ENCODE peak calls at places on chromosome 3, in ten cellular contexts. I is NCI-H82; X is midbrain; A is activated naive CD4-positive, alpha-beta T cell treated with anti-CD3 and anti-CD28 coated beads for 36 hours; B is H54; Y is KBM-7; K is IMR-90; N is MG63; E is stimulated activated CD8-positive, alpha-beta memory T cell treated with anti-CD3 and anti-CD28 coated beads, Interleukin-2, amount 100 ng/mL, for 1 hour; V is activated CD4-positive, alpha-beta T cell treated with anti-CD3 and anti-CD28 coated beads, Interleukin-2, amount 10 ng/mL, durations not matched to agents 7 days and 5 days. J is an unnamed sample.

GRCh38 chr3:148852271-148853000 is 12.7 kb upstream of the CPA3 start:
- DNase-seq in B (no peak), I (no peak), A (no peak), N (no peak), Y (no peak), V (no peak), K (no peak), E (no peak), X (no peak), J (no peak)

GRCh38 chr3:53229171-53229570 is 26.7 kb downstream of the TKT start:
- DNase-seq in A (no peak), B (no peak), Y (no peak), I (no peak), K (no peak), V (no peak), N (no peak), E (no peak), X (no peak), J (peak; percentile 53)

GRCh38 chr3:170804095-170804494 is 65.9 kb downstream of the RPL22L1 start:
- DNase-seq in A (no peak), V (no peak), X (no peak), I (no peak), N (no peak), E (no peak), Y (no peak), K (peak; percentile 28), B (no peak), J (no peak)

GRCh38 chr3:187889601-187890404 is 144.5 kb upstream of the BCL6 start:
- DNase-seq in E (no peak), N (no peak), I (no peak), K (no peak), Y (no peak), X (no peak), B (no peak), V (no peak), A (no peak), J (peak; percentile 6)

GRCh38 chr3:126226376-126226775 is 46.0 kb upstream of the ALDH1L1 start:
- DNase-seq in X (peak; percentile 9), N (no peak), Y (no peak), V (no peak), B (no peak), A (no peak), E (no peak), I (no peak), K (no peak), J (no peak)

GRCh38 chr3:149592758-149593240 is 65.0 kb downstream of the WWTR1 start:
- DNase-seq in A (no peak), E (no peak), N (peak; percentile 88), I (no peak), K (no peak), V (no peak), B (no peak), X (no peak), Y (no peak), J (no peak)

GRCh38 chr3:59247402-59247841 is 197.6 kb upstream of the CFAP20DC start:
- DNase-seq in K (peak; percentile 52), B (no peak), X (no peak), Y (no peak), A (no peak), I (no peak), E (no peak), N (no peak), V (no peak), J (no peak)

GRCh38 chr3:74000715-74001114 is 376.0 kb upstream of the PDZRN3 start:
- DNase-seq in N (no peak), I (no peak), K (no peak), B (no peak), Y (no peak), E (no peak), V (no peak), A (no peak), X (peak; percentile 8), J (no peak)

GRCh38 chr3:146542968-146543367 is 1.4 kb downstream of the PLSCR1 start:
- DNase-seq in A (no peak), K (no peak), X (no peak), V (no peak), N (no peak), E (no peak), Y (no peak), B (no peak), I (peak; percentile 18), J (no peak)

GRCh38 chr3:17157713-17158112 is 273.0 kb downstream of the PLCL2 start:
- DNase-seq in Y (no peak), E (no peak), K (peak; percentile 57), V (no peak), B (peak; percentile 71), I (no peak), X (no peak), N (no peak), A (no peak), J (no peak)

GRCh38 chr3:21795152-21795837 is 44.3 kb upstream of the ZNF385D start:
- DNase-seq in Y (no peak), N (no peak), I (peak; percentile 93), V (no peak), B (no peak), E (no peak), K (no peak), X (no peak), A (no peak), J (no peak)

GRCh38 chr3:74314696-74315095 is 299.8 kb downstream of the CNTN3 start:
- DNase-seq in K (peak; percentile 44), Y (no peak), X (no peak), I (no peak), B (no peak), A (no peak), E (no peak), N (peak; percentile 0), V (no peak), J (no peak)

GRCh38 chr3:42746455-42747450 is 26.3 kb downstream of the CCDC13 start:
- DNase-seq in K (peak; percentile 55), A (no peak), Y (no peak), B (no peak), N (peak; percentile 58), V (no peak), I (no peak), E (no peak), X (peak; percentile 71), J (no peak)

GRCh38 chr3:86967062-86967461 is 23.9 kb downstream of the VGLL3 start:
- DNase-seq in N (no peak), V (no peak), B (no peak), A (no peak), I (peak; percentile 7), X (no peak), E (no peak), K (no peak), Y (no peak), J (no peak)

GRCh38 chr3:141368062-141368924 is at the start of gene ZBTB38:
- DNase-seq in B (peak; percentile 72), X (peak; percentile 92), N (peak; percentile 93), E (no peak), V (no peak), Y (no peak), A (no peak), K (peak; percentile 97), I (no peak), J (peak; percentile 81)

GRCh38 chr3:5376761-5377160 is 189.3 kb downstream of the EDEM1 start:
- DNase-seq in N (no peak), E (no peak), I (no peak), B (no peak), K (no peak), V (no peak), X (no peak), Y (no peak), A (no peak), J (no peak)

GRCh38 chr3:38129058-38129457 is 7.9 kb downstream of the ACAA1 start:
- DNase-seq in I (no peak), B (no peak), N (no peak), X (no peak), K (no peak), V (no peak), E (no peak), Y (no peak), A (no peak), J (no peak)

GRCh38 chr3:13495351-13495813 is 15.3 kb downstream of the HDAC11 start:
- DNase-seq in E (no peak), X (no peak), B (no peak), V (no peak), K (no peak), Y (no peak), A (no peak), N (no peak), I (no peak), J (no peak)

GRCh38 chr3:197599089-197599765 is 43.5 kb upstream of the BDH1 start:
- DNase-seq in I (no peak), E (peak; percentile 45), X (no peak), K (peak; percentile 77), N (peak; percentile 64), B (peak; percentile 84), A (peak; percentile 89), Y (peak; percentile 88), V (peak; percentile 87), J (peak; percentile 92)

GRCh38 chr3:141370065-141370533 is 1.8 kb downstream of the ZBTB38 start:
- DNase-seq in V (peak; percentile 74), E (no peak), N (peak; percentile 47), Y (peak; percentile 88), B (no peak), K (peak; percentile 90), I (peak; percentile 96), X (peak; percentile 83), A (peak; percentile 70), J (peak; percentile 65)

GRCh38 chr3:38578081-38578475 is 71.4 kb downstream of the SCN5A start:
- DNase-seq in X (no peak), K (no peak), V (peak; percentile 2), I (no peak), N (no peak), B (no peak), E (no peak), A (no peak), Y (no peak), J (no peak)

GRCh38 chr3:129623447-129624118 is 17.1 kb upstream of the PLXND1 start:
- DNase-seq in V (no peak), X (no peak), E (no peak), N (no peak), I (no peak), K (no peak), A (no peak), Y (no peak), B (no peak), J (peak; percentile 75)

GRCh38 chr3:9779721-9780450 is 10.1 kb upstream of the CAMK1 start:
- DNase-seq in I (no peak), A (peak; percentile 47), V (peak; percentile 45), N (no peak), E (no peak), X (peak; percentile 42), Y (peak; percentile 99), B (no peak), K (no peak), J (no peak)

GRCh38 chr3:87088366-87088983 is 97.5 kb upstream of the VGLL3 start:
- DNase-seq in N (no peak), E (no peak), V (no peak), Y (no peak), X (peak; percentile 24), A (no peak), I (no peak), K (no peak), B (no peak), J (peak; percentile 5)

GRCh38 chr3:165835431-165835830 is 1.8 kb downstream of the BCHE start:
- DNase-seq in A (no peak), X (no peak), Y (no peak), I (peak; percentile 12), E (no peak), B (no peak), N (no peak), V (no peak), K (no peak), J (no peak)

GRCh38 chr3:13771496-13771895 is 108.4 kb downstream of the WNT7A start:
- DNase-seq in Y (no peak), E (no peak), I (no peak), K (no peak), A (no peak), V (no peak), B (no peak), N (no peak), X (no peak), J (no peak)

GRCh38 chr3:37123292-37123691 is 51.1 kb downstream of the LRRFIP2 start:
- DNase-seq in I (no peak), E (no peak), B (no peak), K (no peak), A (no peak), N (no peak), Y (no peak), X (no peak), V (no peak), J (no peak)

GRCh38 chr3:46912986-46913385 is 35.5 kb downstream of the PTH1R start:
- DNase-seq in V (no peak), N (no peak), I (no peak), Y (no peak), E (no peak), A (no peak), X (no peak), K (no peak), B (no peak), J (no peak)

J was measured in H7.